ENCODE peak calls at places on chromosomes 4 and X, in five cellular contexts. Y is right atrium auricular region, M is left ventricle myocardium inferior, S is neural crest cell, C is fibroblast of pulmonary artery. E is an unnamed sample.

GRCh38 chrX:120260369-120260768 is 9.8 kb downstream of the ZBTB33 start:
- DNase-seq in Y (no peak), M (no peak), S (no peak), C (no peak), E (no peak)

GRCh38 chrX:134761788-134762187 is 103.5 kb upstream of the PLAC1 start:
- DNase-seq in Y (no peak), C (no peak), M (no peak), S (no peak), E (no peak)

GRCh38 chrX:13120017-13120416 is 75.6 kb upstream of the FAM9C start:
- DNase-seq in S (no peak), C (peak), M (no peak), Y (peak), E (peak)

GRCh38 chrX:108168961-108169740 is 77.6 kb downstream of the ATG4A start:
- DNase-seq in S (no peak), M (no peak), Y (no peak), C (no peak), E (no peak)

GRCh38 chr4:74435296-74435695 is 9.6 kb upstream of the AREG start:
- DNase-seq in M (no peak), C (no peak), S (no peak), Y (no peak), E (no peak)

GRCh38 chr4:167775374-167775773 is 317.0 kb upstream of the ANXA10 start:
- DNase-seq in Y (no peak), C (no peak), M (no peak), S (no peak), E (no peak)

GRCh38 chr4:1574601-1575417 is 109.3 kb downstream of the FAM53A start:
- DNase-seq in C (no peak), S (no peak), Y (no peak), M (no peak), E (no peak)

GRCh38 chr4:89256203-89256800 is 51.3 kb downstream of the GPRIN3 start:
- DNase-seq in M (no peak), Y (no peak), S (no peak), C (no peak), E (no peak)

GRCh38 chrX:71106427-71106826 is at the start of gene CXorf65:
- DNase-seq in M (no peak), C (no peak), S (no peak), Y (no peak), E (no peak)

GRCh38 chr4:93710101-93710846 is 118.3 kb upstream of the ATOH1 start:
- DNase-seq in C (no peak), Y (no peak), S (no peak), M (no peak), E (no peak)

GRCh38 chr4:158823461-158823873 is 54.6 kb downstream of the FNIP2 start:
- DNase-seq in Y (no peak), M (no peak), C (peak), S (no peak), E (no peak)

GRCh38 chrX:155048997-155049619 is 21.8 kb downstream of the CMC4 start:
- DNase-seq in M (no peak), S (peak), Y (no peak), C (peak), E (peak)

GRCh38 chrX:21749924-21750323 is 8.0 kb downstream of the SMPX start:
- DNase-seq in M (no peak), Y (no peak), S (no peak), C (no peak), E (no peak)

GRCh38 chr4:4647041-4647440 is 105.2 kb upstream of the STX18 start:
- DNase-seq in S (no peak), M (no peak), C (no peak), Y (no peak), E (no peak)

GRCh38 chr4:106315968-106316772 is at the start of the genes AIMP1 and TBCK:
- DNase-seq in S (peak), C (peak), Y (peak), M (peak), E (peak)

GRCh38 chrX:120452131-120452530 is 17.0 kb downstream of the LAMP2 start:
- DNase-seq in S (no peak), Y (no peak), M (no peak), C (peak), E (peak)

GRCh38 chr4:183905081-183905592 is at the start of gene STOX2:
- DNase-seq in S (peak), Y (peak), C (peak), M (peak), E (peak)

GRCh38 chr4:82515705-82516104 is 46.1 kb downstream of the TMEM150C start:
- DNase-seq in Y (peak), C (peak), S (no peak), M (peak), E (peak)

GRCh38 chr4:39104255-39104654 is 42.2 kb downstream of the KLHL5 start:
- DNase-seq in S (no peak), C (no peak), M (no peak), Y (no peak), E (no peak)

GRCh38 chrX:137428777-137429564 is 137.0 kb upstream of the ZIC3 start:
- DNase-seq in Y (no peak), M (no peak), S (no peak), C (no peak), E (no peak)

GRCh38 chrX:74492720-74493201 is 71.5 kb downstream of the SLC16A2 start:
- DNase-seq in C (peak), Y (no peak), S (peak), M (no peak), E (no peak)

GRCh38 chr4:88573995-88574394 is 18.3 kb upstream of the HERC3 start:
- DNase-seq in C (peak), M (no peak), S (no peak), Y (no peak), E (peak)

GRCh38 chr4:149796381-149796780 is 19.3 kb downstream of the IQCM start:
- DNase-seq in S (no peak), M (no peak), Y (no peak), C (no peak), E (no peak)

GRCh38 chr4:125323547-125324100 is 8.9 kb downstream of the FAT4 start:
- DNase-seq in M (no peak), C (peak), S (no peak), Y (no peak), E (peak)

GRCh38 chr4:145907363-145907762 is 31.3 kb downstream of the ZNF827 start:
- DNase-seq in Y (no peak), M (no peak), C (no peak), S (no peak), E (no peak)

GRCh38 chr4:69896530-69897116 is 34.2 kb upstream of the CSN1S1 start:
- DNase-seq in M (no peak), C (peak), Y (no peak), S (no peak), E (no peak)

GRCh38 chr4:113689394-113689793 is 72.1 kb downstream of the CAMK2D start:
- DNase-seq in M (no peak), Y (no peak), C (no peak), S (no peak), E (no peak)

GRCh38 chr4:75630174-75630931 is at the start of gene CDKL2:
- DNase-seq in M (peak), S (peak), C (peak), Y (peak), E (peak)

GRCh38 chr4:100738388-100739165 is 220.8 kb upstream of the EMCN start:
- DNase-seq in M (no peak), Y (peak), C (peak), S (no peak), E (peak)

GRCh38 chrX:9153299-9153698 is 119.4 kb upstream of the FAM9B start:
- DNase-seq in S (no peak), Y (no peak), M (no peak), C (peak), E (peak)

GRCh38 chr4:8050555-8051206 is 107.9 kb downstream of the ABLIM2 start:
- DNase-seq in M (peak), C (peak), S (peak), Y (peak), E (peak)

GRCh38 chr4:138255917-138256597 is 13.9 kb upstream of the SLC7A11 start:
- DNase-seq in M (no peak), S (no peak), C (no peak), Y (no peak), E (no peak)

GRCh38 chrX:257681-258289 is 23.4 kb upstream of the PLCXD1 start:
- DNase-seq in M (no peak), S (no peak), C (no peak), Y (no peak), E (no peak)

GRCh38 chr4:162644346-162644745 is 480.5 kb upstream of the FSTL5 start:
- DNase-seq in Y (no peak), C (peak), M (no peak), S (no peak), E (peak)

GRCh38 chr4:121239951-121240350 is 75.8 kb upstream of the TNIP3 start:
- DNase-seq in Y (no peak), C (no peak), M (no peak), S (no peak), E (no peak)

GRCh38 chr4:93084599-93085305 is 743.8 kb upstream of the ATOH1 start:
- DNase-seq in Y (no peak), C (no peak), M (no peak), S (no peak), E (no peak)

GRCh38 chr4:1156069-1156468 is 16.3 kb downstream of the SPON2 start:
- DNase-seq in C (no peak), S (no peak), M (no peak), Y (no peak), E (no peak)

GRCh38 chr4:112082954-112083586 is 62.2 kb upstream of the FAM241A start:
- DNase-seq in Y (no peak), S (no peak), M (no peak), C (peak), E (peak)

DNA sequence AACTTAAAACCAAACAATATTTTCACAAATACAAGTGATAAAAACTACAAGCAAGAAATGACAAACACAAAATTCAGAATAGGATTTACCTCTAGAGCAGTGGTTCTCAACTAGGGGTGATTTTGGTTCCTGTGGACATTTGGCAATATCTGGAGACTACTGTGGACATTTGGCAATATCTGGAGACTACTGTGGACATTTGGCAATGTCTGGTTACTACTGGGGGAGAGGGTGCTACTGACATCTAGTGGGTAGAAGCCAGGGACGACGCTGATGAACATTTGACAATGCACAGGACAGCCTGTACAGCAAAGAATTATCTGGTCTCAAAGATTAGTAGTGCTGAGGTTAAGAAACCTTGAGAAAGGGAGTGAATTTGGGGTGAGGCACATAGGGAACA is 169.8 kb downstream of the CLCN4 start:
- DNase-seq in Y (no peak), C (peak), M (no peak), S (no peak), E (peak)
- TF ChIP-seq CTCF in Y (peak), C (peak), M (peak), S (peak), E (peak)

DNA sequence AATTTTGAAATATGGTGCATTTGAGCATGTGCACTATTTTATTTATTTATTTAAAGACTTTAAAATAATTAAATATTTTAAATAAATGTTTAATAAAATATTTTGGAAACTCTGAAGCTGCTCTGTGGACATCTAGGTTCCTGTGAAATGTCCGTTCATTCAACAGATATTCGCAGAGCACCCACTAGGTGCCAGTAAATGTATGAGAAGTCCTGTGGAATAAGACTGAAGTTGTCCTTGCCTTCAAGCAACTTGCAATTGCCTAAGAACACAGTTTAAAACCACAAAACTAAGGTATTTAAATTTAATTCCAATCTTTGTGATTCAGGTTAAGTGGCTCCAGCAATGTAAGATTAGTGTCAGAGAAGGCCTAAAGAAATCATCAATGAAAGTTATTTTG is 306.7 kb downstream of the GBA3 start:
- DNase-seq in S (no peak), M (no peak), C (no peak), Y (no peak), E (no peak)
- TF ChIP-seq CTCF in S (no peak), M (no peak), C (no peak), Y (peak), E (peak)

GRCh38 chr4:25068386-25068785 is 37.6 kb upstream of the LGI2 start:
- DNase-seq in S (no peak), M (no peak), C (no peak), Y (no peak), E (no peak)
- TF ChIP-seq CTCF in S (no peak), M (no peak), C (no peak), Y (no peak), E (no peak)

GRCh38 chr4:61909031-61909430 is 708.9 kb downstream of the ADGRL3 start:
- DNase-seq in M (no peak), Y (no peak), S (no peak), C (no peak), E (no peak)
- TF ChIP-seq CTCF in M (no peak), Y (no peak), S (no peak), C (no peak), E (no peak)

DNA sequence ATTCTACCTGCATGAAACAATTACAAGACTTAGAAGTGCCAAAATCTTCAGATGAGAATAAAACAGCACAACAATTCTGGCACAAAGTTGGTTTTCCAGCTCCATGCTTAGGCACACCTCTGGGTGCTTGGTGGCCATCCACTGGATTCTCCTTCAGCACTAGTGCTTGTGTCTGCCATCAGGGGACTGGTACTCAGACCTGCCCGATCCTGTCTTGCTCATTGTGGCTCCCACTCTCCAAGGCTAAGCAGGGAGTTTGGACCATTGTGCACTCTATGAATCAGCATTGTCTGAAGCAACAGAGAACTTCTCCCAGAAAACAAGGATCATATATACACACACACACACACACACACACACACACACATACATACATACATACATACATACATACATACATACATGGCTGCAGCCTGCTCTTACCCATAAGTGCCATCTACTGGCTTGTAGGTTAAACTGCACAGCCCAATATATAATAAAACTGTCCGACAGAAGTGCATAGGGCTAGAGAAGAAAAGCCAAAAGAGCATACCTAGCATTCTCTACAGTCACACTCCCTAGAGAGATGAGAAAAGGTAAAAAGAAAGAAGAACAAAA is 345.3 kb upstream of the LCORL start:
- DNase-seq in M (no peak), S (no peak), C (peak), Y (no peak), E (peak)
- TF ChIP-seq CTCF in M (peak), S (peak), C (peak), Y (peak), E (peak)

DNA sequence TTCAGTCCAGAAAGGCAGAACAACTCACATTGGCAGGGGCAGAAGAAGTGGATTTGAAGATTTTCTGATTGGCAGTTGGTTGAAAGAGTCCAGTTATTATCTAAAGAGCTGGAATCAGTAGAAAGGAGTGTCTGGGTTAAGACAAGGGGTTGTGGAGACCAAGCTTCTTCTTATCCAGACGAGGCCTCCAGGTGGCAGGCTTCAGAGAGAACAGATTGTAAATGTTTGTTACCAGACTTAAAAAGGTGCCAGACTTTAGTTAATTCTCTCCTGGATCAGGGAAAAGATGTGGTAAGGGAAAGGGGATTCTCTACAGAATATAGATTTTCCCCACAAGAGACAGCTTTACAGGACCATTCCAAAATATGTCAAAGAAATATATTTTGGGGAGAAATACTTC is 36.7 kb upstream of the TLR3 start:
- DNase-seq in C (no peak), Y (no peak), S (no peak), M (no peak), E (no peak)
- TF ChIP-seq CTCF in C (peak), Y (peak), S (peak), M (peak), E (peak)

DNA sequence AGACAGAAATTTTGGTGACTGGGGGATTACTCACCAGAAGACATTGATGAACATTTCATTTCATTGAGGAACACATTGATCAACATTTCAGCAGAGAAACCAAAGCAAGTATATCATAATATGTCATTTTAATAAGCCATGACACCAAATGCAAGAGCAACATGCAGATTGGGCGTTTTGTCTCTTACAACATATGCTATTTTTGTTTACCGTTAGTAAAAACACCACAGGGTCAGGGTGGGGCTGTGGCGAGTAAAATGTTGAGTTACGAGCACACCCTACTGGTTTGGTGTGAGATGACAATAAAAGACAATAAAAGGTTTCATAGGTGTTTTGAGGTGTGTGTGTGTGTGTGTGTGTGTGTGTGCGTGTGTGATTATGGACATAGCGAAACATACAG is 294.5 kb downstream of the PDGFC start:
- DNase-seq in Y (no peak), C (peak), S (no peak), M (no peak), E (peak)
- TF ChIP-seq CTCF in Y (peak), C (peak), S (peak), M (peak), E (peak)

DNA sequence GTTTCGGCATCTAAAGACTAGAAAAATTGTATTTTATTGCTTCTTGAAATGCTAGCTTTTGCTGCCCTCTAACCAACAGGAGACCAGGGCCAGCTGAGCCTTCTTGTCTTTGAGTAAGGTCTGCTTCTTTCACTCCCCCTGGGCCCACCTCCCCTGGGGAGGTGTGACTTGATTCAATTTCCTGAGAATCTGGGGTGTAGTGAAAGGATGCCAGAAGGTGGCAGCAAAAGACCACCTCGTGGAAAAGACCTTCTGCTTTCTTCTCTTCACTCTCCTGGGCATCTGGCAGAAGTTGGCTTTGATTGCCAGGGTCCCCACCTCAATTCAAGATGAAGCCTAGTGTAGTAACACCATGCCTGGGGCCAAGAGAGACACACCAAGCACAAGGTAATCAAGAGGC is 96.5 kb upstream of the MAOA start:
- DNase-seq in S (peak), M (peak), Y (peak), C (peak), E (peak)
- TF ChIP-seq CTCF in S (peak), M (peak), Y (peak), C (peak), E (peak)

E was measured in brain microvascular endothelial cell.